ENCODE peak calls at places on chromosomes 4 and X, in nine cellular contexts. D, X, F, R, M, U, B, G and T are unnamed samples.

GRCh38 chr4:173013232-173013932 is 155.2 kb upstream of the GALNT7 start:
- DNase-seq in M (peak), U (peak), B (no peak), D (peak), R (peak), G (peak), F (no peak), X (peak), T (peak)

GRCh38 chr4:66574145-66574978 is 904.1 kb upstream of the EPHA5 start:
- DNase-seq in U (no peak), G (no peak), X (peak), F (no peak), B (peak), D (peak), M (no peak), R (peak), T (no peak)

GRCh38 chrX:39331062-39331704 is 529.9 kb downstream of the MID1IP1 start:
- DNase-seq in R (no peak), B (no peak), M (no peak), F (no peak), D (no peak), G (no peak), U (no peak), X (no peak), T (no peak)

GRCh38 chr4:123597586-123597985 is 201.0 kb downstream of the SPRY1 start:
- DNase-seq in R (peak), X (peak), U (no peak), B (no peak), F (peak), M (no peak), D (peak), G (no peak), T (no peak)

GRCh38 chr4:118931791-118932190 is 43.1 kb downstream of the SYNPO2 start:
- DNase-seq in D (no peak), R (no peak), G (no peak), B (no peak), F (no peak), X (no peak), U (no peak), M (no peak), T (no peak)

GRCh38 chr4:53116959-53117358 is 248.9 kb downstream of the SCFD2 start:
- DNase-seq in G (no peak), D (no peak), F (no peak), B (no peak), X (peak), U (no peak), R (peak), M (no peak), T (no peak)

GRCh38 chr4:184387351-184387750 is 87.0 kb downstream of the IRF2 start:
- DNase-seq in G (no peak), B (no peak), U (no peak), R (no peak), X (no peak), D (no peak), M (no peak), F (no peak), T (no peak)

GRCh38 chr4:68734095-68734494 is 63.6 kb upstream of the UGT2B15 start:
- DNase-seq in M (no peak), F (no peak), R (no peak), X (no peak), G (no peak), U (no peak), B (no peak), D (no peak), T (no peak)

GRCh38 chr4:47717173-47717572 is 120.7 kb downstream of the CORIN start:
- DNase-seq in U (no peak), M (no peak), G (no peak), X (no peak), D (no peak), B (no peak), R (no peak), F (no peak), T (no peak)

GRCh38 chr4:98663226-98664006 is 5.0 kb upstream of the TSPAN5 start:
- DNase-seq in R (no peak), M (no peak), F (no peak), G (no peak), D (no peak), X (no peak), U (peak), B (no peak), T (no peak)

GRCh38 chrX:21961142-21961541 is 20.6 kb downstream of the SMS start:
- DNase-seq in U (no peak), M (no peak), R (no peak), G (no peak), X (no peak), F (no peak), B (no peak), D (no peak), T (no peak)

DNA sequence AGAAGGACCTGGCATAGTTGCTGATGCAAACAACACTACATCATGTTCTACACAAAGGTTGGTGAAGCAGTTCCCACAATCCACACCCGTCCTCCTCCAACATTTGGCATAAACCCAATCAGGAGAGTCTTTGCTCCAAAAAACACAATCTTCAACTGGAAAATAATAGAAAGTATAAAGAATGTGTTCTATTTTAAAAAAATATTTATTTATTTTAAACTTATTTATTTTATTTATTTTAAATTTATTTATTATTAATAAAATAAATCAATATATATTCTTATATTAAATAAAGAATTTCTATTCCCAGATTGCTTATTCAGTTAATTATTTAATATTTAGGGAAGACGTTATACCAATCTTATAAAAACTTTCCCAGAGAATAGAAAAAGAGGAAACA is 1753.7 kb upstream of the AGA start:
- DNase-seq in X (no peak), U (no peak), D (no peak), R (no peak), F (no peak), M (no peak), G (no peak), B (no peak), T (no peak)
- TF ChIP-seq CTCF in X (no peak), U (no peak), D (no peak), R (no peak), F (no peak), M (no peak), G (no peak), B (no peak), T (no peak)

GRCh38 chr4:188781655-188782054 is 642.4 kb downstream of the TRIML1 start:
- DNase-seq in M (peak), D (peak), U (peak), R (no peak), B (no peak), F (no peak), G (peak), X (no peak), T (peak)
- TF ChIP-seq CTCF in M (peak), D (peak), U (peak), R (peak), B (peak), F (peak), G (peak), X (no peak), T (peak)

DNA sequence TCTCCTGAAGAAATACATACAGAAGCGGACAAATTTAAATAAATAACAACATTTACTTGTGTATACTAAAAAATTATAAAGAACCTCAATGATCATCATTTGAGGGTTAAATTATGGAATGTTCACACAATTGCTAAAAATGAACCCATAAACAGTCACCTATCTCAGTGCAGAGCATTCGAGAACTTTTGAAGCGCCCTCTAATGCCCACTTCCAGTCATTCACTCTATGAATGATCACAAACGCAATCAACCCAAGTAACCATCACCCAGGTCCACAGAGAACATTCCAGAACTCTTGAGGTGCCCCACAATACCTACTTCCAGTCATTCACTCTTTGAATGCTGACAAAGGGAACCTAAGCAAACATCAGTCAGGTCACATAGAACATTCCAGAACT is 103.5 kb upstream of the PLAC1 start:
- DNase-seq in D (peak), B (no peak), X (no peak), U (peak), R (no peak), M (peak), F (no peak), G (no peak), T (no peak)
- TF ChIP-seq CTCF in D (peak), B (peak), X (peak), U (peak), R (peak), M (peak), F (peak), G (peak), T (no peak)

GRCh38 chr4:30744386-30744785 is 24.2 kb downstream of the PCDH7 start:
- DNase-seq in B (no peak), X (no peak), U (no peak), R (no peak), M (peak), F (no peak), G (no peak), D (no peak), T (no peak)
- TF ChIP-seq CTCF in B (no peak), X (no peak), U (no peak), R (no peak), M (no peak), F (no peak), G (no peak), D (no peak), T (no peak)

DNA sequence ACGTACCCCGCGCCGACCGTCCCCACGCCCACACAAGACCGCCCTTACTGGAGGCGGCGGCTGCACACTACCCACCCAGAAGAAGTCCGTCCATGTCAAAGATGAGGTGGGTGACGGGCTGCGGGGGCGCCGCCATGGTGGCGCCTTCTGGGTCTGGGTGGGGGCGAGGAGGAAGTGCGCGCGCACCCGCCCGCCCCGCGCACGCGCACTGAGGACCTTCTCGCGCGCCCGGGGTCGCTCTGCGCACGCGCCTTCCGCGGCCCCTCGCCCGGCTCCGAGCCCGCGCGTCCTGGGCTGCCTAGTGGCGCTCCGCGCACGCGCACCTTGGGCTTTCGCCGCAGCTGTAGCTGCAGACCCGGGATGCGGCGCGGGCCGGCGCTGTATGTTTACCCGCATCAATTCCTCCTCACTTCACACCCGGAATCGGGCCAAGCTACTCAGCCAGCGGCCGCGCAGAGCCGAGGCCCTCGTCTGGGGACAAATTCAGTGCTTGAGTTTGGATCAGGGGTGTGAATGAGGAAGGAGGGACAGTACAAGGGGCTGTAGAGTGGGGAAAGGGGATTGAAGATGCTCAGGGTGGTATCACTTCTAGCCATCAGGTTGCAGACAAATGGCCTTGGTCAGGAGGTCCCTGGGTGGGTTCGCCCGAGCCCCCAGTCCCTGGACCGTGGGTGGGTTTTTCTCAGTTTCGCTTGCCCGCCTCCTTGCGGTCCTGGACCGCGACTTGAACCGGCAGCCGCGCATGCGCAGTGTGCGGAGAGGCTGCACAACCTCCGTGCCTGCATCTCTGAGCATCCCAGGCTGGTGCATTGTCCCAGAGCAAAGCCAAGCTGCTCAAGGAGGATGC is at the start of gene PUDP:
- DNase-seq in D (peak), U (peak), R (peak), M (peak), B (peak), X (peak), F (peak), G (peak), T (peak)
- TF ChIP-seq CTCF in D (no peak), U (peak), R (peak), M (peak), B (no peak), X (no peak), F (peak), G (peak), T (no peak)

DNA sequence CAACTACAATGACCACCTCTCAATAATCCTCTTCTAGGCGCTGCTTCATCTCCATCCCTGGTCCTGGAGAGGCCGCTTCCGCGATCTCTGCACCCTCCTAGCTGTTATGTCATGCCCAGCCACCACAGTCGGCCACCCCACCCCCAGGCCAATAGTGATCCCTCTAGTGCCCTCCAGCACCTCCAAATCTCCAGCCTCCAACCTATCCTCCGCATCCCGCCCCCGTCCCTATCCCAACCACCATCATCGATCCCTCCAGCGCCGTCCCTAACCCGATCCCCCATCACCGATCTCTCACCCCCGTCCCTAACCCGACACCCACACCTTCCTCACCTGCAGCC is 856 bp downstream of the NKRF start:
- DNase-seq in B (no peak), G (no peak), D (no peak), R (no peak), M (peak), X (no peak), U (no peak), F (no peak), T (peak)
- TF ChIP-seq CTCF in B (no peak), G (no peak), D (no peak), R (no peak), M (no peak), X (no peak), U (no peak), F (no peak), T (no peak)